ENCODE peak calls at places on chromosome 3, in ten cellular contexts. U is PC-3, I is HL-60, P is coronary artery, K is pancreas, O is endothelial cell, C is progenitor cell of endocrine pancreas, A is fibroblast of the aortic adventitia, S is IMR-90, X is GM23338. M is an unnamed sample.

GRCh38 chr3:54784021-54784420 is 143.8 kb downstream of the LRTM1 start:
- DNase-seq in U (no peak), I (no peak), P (no peak), K (no peak), O (no peak), C (no peak), A (no peak), S (no peak), X (no peak), M (no peak)

GRCh38 chr3:79497447-79498111 is 270.2 kb downstream of the ROBO1 start:
- DNase-seq in U (peak; percentile 50), I (no peak), P (no peak), K (no peak), O (no peak), C (no peak), A (peak; percentile 37), S (peak; percentile 11), X (peak; percentile 38), M (no peak)

GRCh38 chr3:197820550-197821335 is 29.7 kb downstream of the LRCH3 start:
- DNase-seq in U (no peak), I (no peak), P (no peak), K (no peak), O (no peak), C (no peak), A (no peak), S (no peak), X (no peak), M (no peak)

GRCh38 chr3:184174646-184175492 is at the start of gene AP2M1:
- DNase-seq in U (peak; percentile 99), I (peak; percentile 98), P (peak; percentile 100), K (peak; percentile 98), O (peak; percentile 98), C (peak; percentile 98), A (peak; percentile 99), S (peak; percentile 100), X (peak; percentile 99), M (peak; percentile 99)

GRCh38 chr3:117398166-117398954 is 688.8 kb downstream of the TUSC7 start:
- DNase-seq in U (no peak), I (no peak), P (no peak), K (peak; percentile 82), O (no peak), C (peak; percentile 36), A (no peak), S (no peak), X (peak; percentile 89), M (no peak)

GRCh38 chr3:149512073-149512782 is 37.7 kb downstream of the TM4SF4 start:
- DNase-seq in U (peak; percentile 84), I (peak; percentile 45), P (no peak), K (peak; percentile 53), O (peak; percentile 63), C (peak; percentile 47), A (peak; percentile 75), S (peak; percentile 72), X (peak; percentile 88), M (peak; percentile 59)

GRCh38 chr3:81378552-81379288 is 382.7 kb downstream of the GBE1 start:
- DNase-seq in U (no peak), I (no peak), P (no peak), K (no peak), O (no peak), C (no peak), A (no peak), S (no peak), X (no peak), M (no peak)

GRCh38 chr3:184540777-184541681 is 20.6 kb upstream of the EPHB3 start:
- DNase-seq in U (peak; percentile 89), I (peak; percentile 70), P (peak; percentile 72), K (peak; percentile 89), O (peak; percentile 79), C (peak; percentile 84), A (peak; percentile 37), S (peak; percentile 6), X (peak; percentile 98), M (no peak)

GRCh38 chr3:194389269-194389668 is 9.8 kb downstream of the GP5 start:
- DNase-seq in U (no peak), I (no peak), P (peak; percentile 66), K (no peak), O (no peak), C (no peak), A (no peak), S (no peak), X (no peak), M (no peak)

GRCh38 chr3:55060921-55061555 is 133.2 kb upstream of the LRTM1 start:
- DNase-seq in U (no peak), I (no peak), P (no peak), K (no peak), O (no peak), C (no peak), A (no peak), S (peak; percentile 54), X (no peak), M (no peak)

GRCh38 chr3:21163961-21164360 is 587.0 kb downstream of the ZNF385D start:
- DNase-seq in U (no peak), I (no peak), P (no peak), K (no peak), O (no peak), C (no peak), A (no peak), S (no peak), X (no peak), M (no peak)
- TF ChIP-seq CTCF in U (no peak), I (no peak), P (no peak), K (no peak), O (no peak), C (no peak), A (no peak), S (no peak), X (no peak), M (no peak)

DNA sequence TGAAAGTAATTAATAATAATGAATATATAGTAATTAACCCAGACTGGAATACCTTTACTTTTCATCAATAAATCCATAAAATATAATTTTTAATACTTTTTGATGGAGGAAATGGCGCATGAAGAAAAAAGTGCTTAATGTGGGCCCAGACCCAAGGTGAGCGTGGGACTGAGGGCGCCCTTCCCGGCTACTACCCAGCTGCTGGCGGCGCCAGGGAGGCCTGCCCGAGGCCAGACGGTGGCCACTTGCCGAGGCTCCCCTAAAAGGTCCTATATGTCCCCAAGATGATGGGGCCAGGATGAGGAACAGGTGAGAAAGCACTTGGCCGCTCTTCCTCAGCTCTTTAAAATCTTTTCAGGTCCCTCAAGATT is 29.1 kb downstream of the CCNL1 start:
- DNase-seq in U (no peak), I (no peak), P (no peak), K (no peak), O (no peak), C (no peak), A (no peak), S (no peak), X (peak; percentile 53), M (no peak)
- TF ChIP-seq CTCF in U (no peak), I (no peak), P (no peak), K (no peak), O (peak; percentile 9), C (no peak), A (no peak), S (no peak), X (no peak), M (peak; percentile 60)

DNA sequence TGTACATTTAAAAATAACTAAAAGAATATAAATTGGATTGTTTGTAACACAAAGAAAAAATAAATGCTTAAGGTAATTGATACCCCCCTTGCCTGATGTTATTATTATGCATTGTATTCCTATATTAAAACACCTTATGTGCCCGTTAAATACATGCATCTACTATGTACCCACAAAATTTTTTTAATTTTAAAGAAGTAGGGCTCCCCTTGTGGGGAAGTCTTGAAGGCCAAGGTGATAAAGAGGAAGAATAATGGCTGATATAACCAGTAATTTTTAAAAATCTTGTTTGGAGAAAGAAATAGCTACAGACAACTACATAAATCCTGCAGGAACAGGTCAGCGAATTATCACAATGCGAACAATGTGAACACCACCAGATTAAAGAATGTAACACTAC is 451.7 kb upstream of the ARHGEF26 start:
- DNase-seq in U (no peak), I (no peak), P (no peak), K (no peak), O (no peak), C (no peak), A (no peak), S (no peak), X (peak; percentile 12), M (no peak)
- TF ChIP-seq CTCF in U (no peak), I (no peak), P (no peak), K (no peak), O (no peak), C (peak; percentile 27), A (peak; percentile 30), S (peak; percentile 2), X (no peak), M (peak; percentile 42)

DNA sequence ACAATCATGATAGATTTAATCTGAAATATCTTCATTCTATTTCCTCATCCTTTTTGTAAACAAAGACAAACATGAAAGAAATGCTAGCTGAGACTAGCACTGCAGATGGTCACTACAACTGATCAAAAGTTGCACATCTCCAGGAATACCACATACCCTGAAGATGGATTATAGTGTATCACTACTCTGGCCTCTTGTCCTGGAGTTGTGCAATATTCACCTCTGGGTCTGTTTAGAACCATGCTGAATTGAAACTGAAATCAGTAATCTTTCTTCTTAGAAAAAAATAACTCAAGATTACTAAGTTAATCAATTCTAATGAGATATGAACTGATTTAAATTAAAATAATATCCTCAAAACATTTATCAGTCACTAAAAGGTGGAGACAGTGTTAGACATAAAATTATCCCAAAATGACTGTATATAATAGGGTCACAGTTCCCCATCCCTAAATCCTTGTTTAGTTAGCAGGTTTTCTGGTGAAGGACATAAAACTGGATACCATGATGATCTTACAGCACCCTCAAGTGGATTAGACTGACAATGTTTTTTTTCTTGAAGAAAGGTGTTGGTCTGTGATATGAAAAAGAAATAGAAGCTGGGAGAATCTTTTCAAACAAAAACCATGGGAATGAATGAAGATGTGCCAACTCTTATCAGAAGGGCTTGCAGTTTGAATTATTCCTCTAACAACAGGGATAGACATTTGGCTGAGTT is 7.2 kb upstream of the TTC14 start:
- DNase-seq in U (peak; percentile 75), I (no peak), P (no peak), K (no peak), O (no peak), C (no peak), A (peak; percentile 85), S (peak; percentile 59), X (peak; percentile 69), M (peak; percentile 59)
- TF ChIP-seq CTCF in U (peak; percentile 90), I (no peak), P (no peak), K (peak; percentile 40), O (peak; percentile 28), C (peak; percentile 62), A (peak; percentile 70), S (peak; percentile 70), X (peak; percentile 76), M (peak; percentile 85)